ENCODE peak calls at places on chromosomes 16 and 17, in nine cellular contexts. X is OCI-LY7; C is SW 1271; D is lower leg skin; W is activated CD8-positive, alpha-beta T cell treated with anti-CD3 and anti-CD28 coated beads for 36 hours; K is dermis blood vessel endothelial cell; E is upper lobe of right lung; V is HFF-Myc; F is cardiac fibroblast. U is an unnamed sample.

GRCh38 chr17:49987681-49988441 is 7.2 kb downstream of the DLX3 start:
- DNase-seq in X (no peak), C (no peak), D (no peak), W (no peak), K (no peak), E (peak; percentile 58), V (no peak), F (peak; percentile 50), U (no peak)

GRCh38 chr16:67396159-67396774 is 3.0 kb upstream of the TPPP3 start:
- DNase-seq in X (no peak), C (no peak), D (peak; percentile 85), W (no peak), K (peak; percentile 70), E (peak; percentile 85), V (peak; percentile 68), F (peak; percentile 68), U (no peak)

GRCh38 chr16:381788-382717 is at the start of gene PGAP6:
- DNase-seq in X (peak; percentile 83), C (no peak), D (no peak), W (peak; percentile 64), K (peak; percentile 66), E (peak; percentile 88), V (no peak), F (peak; percentile 67), U (peak; percentile 58)

GRCh38 chr16:30775381-30776099 is 11.5 kb downstream of the ZNF629 start:
- DNase-seq in X (no peak), C (peak; percentile 73), D (peak; percentile 77), W (peak; percentile 80), K (peak; percentile 83), E (peak; percentile 91), V (peak; percentile 67), F (peak; percentile 87), U (no peak)

GRCh38 chr17:72258711-72259110 is 137.9 kb downstream of the SOX9 start:
- DNase-seq in X (no peak), C (no peak), D (no peak), W (no peak), K (no peak), E (no peak), V (no peak), F (no peak), U (no peak)

GRCh38 chr16:25006504-25007055 is 8.6 kb downstream of the ARHGAP17 start:
- DNase-seq in X (no peak), C (no peak), D (no peak), W (no peak), K (no peak), E (no peak), V (no peak), F (peak; percentile 73), U (no peak)

GRCh38 chr16:77790964-77791363 is 2.6 kb downstream of the VAT1L start:
- DNase-seq in X (no peak), C (no peak), D (no peak), W (no peak), K (no peak), E (no peak), V (no peak), F (no peak), U (no peak)

GRCh38 chr16:5768445-5768844 is 670.9 kb upstream of the EEF2KMT start:
- DNase-seq in X (no peak), C (no peak), D (no peak), W (no peak), K (no peak), E (no peak), V (no peak), F (no peak), U (no peak)

GRCh38 chr16:12271006-12271405 is 294.5 kb downstream of the SNX29 start:
- DNase-seq in X (peak; percentile 66), C (no peak), D (no peak), W (peak; percentile 13), K (peak; percentile 39), E (no peak), V (peak; percentile 12), F (peak; percentile 11), U (no peak)

GRCh38 chr16:80509872-80510271 is 30.9 kb upstream of the DYNLRB2 start:
- DNase-seq in X (no peak), C (no peak), D (no peak), W (no peak), K (no peak), E (no peak), V (no peak), F (no peak), U (no peak)

GRCh38 chr17:2723997-2724782 is 12.6 kb upstream of the CLUH start:
- DNase-seq in X (no peak), C (no peak), D (no peak), W (no peak), K (peak; percentile 24), E (no peak), V (no peak), F (no peak), U (no peak)

GRCh38 chr17:16406742-16407674 is 8.4 kb upstream of the TRPV2 start:
- DNase-seq in X (no peak), C (no peak), D (no peak), W (no peak), K (peak; percentile 29), E (peak; percentile 71), V (no peak), F (peak; percentile 23), U (no peak)

GRCh38 chr17:20122236-20122879 is 113.2 kb downstream of the SPECC1 start:
- DNase-seq in X (no peak), C (no peak), D (no peak), W (no peak), K (no peak), E (no peak), V (no peak), F (no peak), U (no peak)

GRCh38 chr17:75736173-75736835 is 15.0 kb downstream of the ITGB4 start:
- DNase-seq in X (no peak), C (no peak), D (no peak), W (no peak), K (no peak), E (no peak), V (no peak), F (no peak), U (no peak)

GRCh38 chr16:2520784-2521577 is 810 bp downstream of the AMDHD2 start:
- DNase-seq in X (peak; percentile 57), C (no peak), D (no peak), W (peak; percentile 67), K (peak; percentile 43), E (peak; percentile 76), V (no peak), F (no peak), U (peak; percentile 75)

GRCh38 chr17:82536220-82537201 is 17.0 kb downstream of the FOXK2 start:
- DNase-seq in X (no peak), C (no peak), D (no peak), W (no peak), K (peak; percentile 92), E (no peak), V (no peak), F (peak; percentile 87), U (no peak)

GRCh38 chr17:46013502-46014165 is 14.6 kb downstream of the STH start:
- DNase-seq in X (no peak), C (no peak), D (no peak), W (no peak), K (no peak), E (no peak), V (peak; percentile 31), F (peak; percentile 22), U (no peak)

GRCh38 chr17:9079461-9080103 is 58.3 kb downstream of the NTN1 start:
- DNase-seq in X (peak; percentile 1), C (no peak), D (no peak), W (peak; percentile 28), K (no peak), E (no peak), V (no peak), F (no peak), U (no peak)

GRCh38 chr16:296276-296675 is 13.3 kb downstream of the PDIA2 start:
- DNase-seq in X (no peak), C (no peak), D (no peak), W (no peak), K (no peak), E (no peak), V (no peak), F (no peak), U (no peak)

GRCh38 chr17:81029859-81030258 is 5.1 kb upstream of the BAIAP2 start:
- DNase-seq in X (no peak), C (no peak), D (no peak), W (no peak), K (no peak), E (peak; percentile 63), V (no peak), F (no peak), U (no peak)

GRCh38 chr17:3004925-3005324 is 58.5 kb downstream of the OR1D5 start:
- DNase-seq in X (peak; percentile 18), C (no peak), D (no peak), W (no peak), K (no peak), E (no peak), V (no peak), F (no peak), U (no peak)

GRCh38 chr16:55982597-55982996 is 107.4 kb upstream of the CES5A start:
- DNase-seq in X (no peak), C (no peak), D (no peak), W (no peak), K (no peak), E (no peak), V (no peak), F (no peak), U (no peak)

GRCh38 chr16:86874141-86874540 is 295.8 kb downstream of the FOXL1 start:
- DNase-seq in X (peak; percentile 31), C (no peak), D (no peak), W (peak; percentile 50), K (peak; percentile 77), E (no peak), V (no peak), F (no peak), U (no peak)

GRCh38 chr16:24051125-24051524 is 205.0 kb upstream of the CACNG3 start:
- DNase-seq in X (no peak), C (no peak), D (no peak), W (no peak), K (no peak), E (no peak), V (no peak), F (no peak), U (no peak)

U was measured in effector memory CD4-positive, alpha-beta T cell.